ENCODE peak calls at places on chromosome X, in seven cellular contexts. D is hippocampal formation, L is T-helper 2 cell, T is ELF-1, S is HFF-Myc, N is suprapubic skin, G is GM13977. Z is an unnamed sample.

GRCh38 chrX:20802036-20802435 is 535.3 kb upstream of the RPS6KA3 start:
- DNase-seq in T (peak; percentile 2), L (no peak), G (no peak), S (no peak), D (no peak), N (no peak), Z (no peak)

GRCh38 chrX:6826856-6827255 is 291.9 kb upstream of the VCX3A start:
- DNase-seq in L (no peak), D (no peak), S (no peak), T (peak; percentile 34), G (no peak), N (no peak), Z (no peak)

GRCh38 chrX:31609130-31609529 is 537.3 kb upstream of the FTHL17 start:
- DNase-seq in L (no peak), T (no peak), N (no peak), D (no peak), G (no peak), S (peak; percentile 24), Z (no peak)

GRCh38 chrX:14529288-14529989 is at the start of gene GLRA2:
- DNase-seq in T (peak; percentile 65), D (no peak), L (no peak), G (no peak), S (no peak), N (no peak), Z (no peak)

GRCh38 chrX:153836921-153837320 is 6.6 kb upstream of the PDZD4 start:
- DNase-seq in T (no peak), N (no peak), L (no peak), S (no peak), G (no peak), D (no peak), Z (no peak)

GRCh38 chrX:128929281-128930057 is 593.8 kb downstream of the SMARCA1 start:
- DNase-seq in L (no peak), D (no peak), N (no peak), G (no peak), S (no peak), T (no peak), Z (no peak)

GRCh38 chrX:10618911-10619310 is 1.5 kb downstream of the MID1 start:
- DNase-seq in D (no peak), T (peak; percentile 76), N (no peak), S (no peak), G (no peak), L (no peak), Z (no peak)

GRCh38 chrX:53456254-53456653 is 22.1 kb upstream of the HSD17B10 start:
- DNase-seq in D (no peak), T (no peak), N (no peak), L (no peak), S (no peak), G (no peak), Z (no peak)

GRCh38 chrX:10828640-10829039 is 208.3 kb upstream of the MID1 start:
- DNase-seq in L (no peak), T (no peak), D (no peak), G (no peak), N (no peak), S (no peak), Z (no peak)

GRCh38 chrX:97229318-97229717 is 345.6 kb downstream of the RPA4 start:
- DNase-seq in G (no peak), L (no peak), N (no peak), T (no peak), S (no peak), D (no peak), Z (no peak)

GRCh38 chrX:40146471-40147398 is 49.0 kb upstream of the BCOR start:
- DNase-seq in D (no peak), G (peak; percentile 70), N (no peak), S (no peak), T (peak; percentile 68), L (no peak), Z (no peak)

GRCh38 chrX:479273-479981 is 92.7 kb upstream of the PPP2R3B start:
- DNase-seq in N (no peak), D (no peak), L (no peak), S (no peak), G (no peak), T (no peak), Z (no peak)

GRCh38 chrX:145843196-145843595 is 25.6 kb downstream of the SLITRK2 start:
- DNase-seq in G (no peak), D (peak; percentile 37), T (peak; percentile 21), N (no peak), S (no peak), L (no peak), Z (no peak)

GRCh38 chrX:115459883-115460564 is 101.0 kb upstream of the PLS3 start:
- DNase-seq in G (no peak), D (no peak), T (no peak), S (no peak), N (no peak), L (no peak), Z (no peak)

GRCh38 chrX:129876734-129877395 is 29.1 kb upstream of the UTP14A start:
- DNase-seq in L (no peak), N (no peak), S (peak; percentile 29), D (no peak), G (no peak), T (peak; percentile 10), Z (no peak)

GRCh38 chrX:155747520-155747919 is 133.6 kb upstream of the VAMP7 start:
- DNase-seq in L (no peak), D (no peak), N (no peak), T (no peak), G (no peak), S (no peak), Z (no peak)

GRCh38 chrX:153875391-153876111 is 10.4 kb downstream of the L1CAM start:
- DNase-seq in G (peak; percentile 81), S (no peak), N (no peak), L (peak; percentile 49), D (peak; percentile 6), T (peak; percentile 94), Z (no peak)

GRCh38 chrX:37958493-37959211 is 47.7 kb upstream of the SYTL5 start:
- DNase-seq in S (no peak), G (no peak), D (no peak), T (peak; percentile 86), L (no peak), N (no peak), Z (no peak)